ENCODE peak calls at places on chromosomes 13 and 19, in four cellular contexts. One of them, this sample, is unnamed.

GRCh38 chr19:16001481-16002312 is 52.9 kb downstream of the OR10H4 start:
- DNase-seq in effector CD4-positive, alpha-beta T cell: no peak
- DNase-seq in NCI-H2081: no peak
- DNase-seq in NCI-H69: no peak
- DNase-seq in this sample: peak

GRCh38 chr19:4811328-4812131 is 20.0 kb downstream of the TICAM1 start:
- DNase-seq in effector CD4-positive, alpha-beta T cell: peak
- DNase-seq in NCI-H2081: peak
- DNase-seq in NCI-H69: peak
- DNase-seq in this sample: peak

GRCh38 chr13:28754698-28755545 is 36.2 kb upstream of the SLC46A3 start:
- DNase-seq in effector CD4-positive, alpha-beta T cell: no peak
- DNase-seq in NCI-H2081: no peak
- DNase-seq in NCI-H69: no peak
- DNase-seq in this sample: peak

GRCh38 chr19:43782311-43782660 is 1.5 kb upstream of the KCNN4 start:
- DNase-seq in effector CD4-positive, alpha-beta T cell: no peak
- DNase-seq in NCI-H2081: no peak
- DNase-seq in NCI-H69: no peak
- DNase-seq in this sample: no peak

GRCh38 chr13:41137951-41138350 is 5.3 kb upstream of the KBTBD6 start:
- DNase-seq in effector CD4-positive, alpha-beta T cell: no peak
- DNase-seq in NCI-H2081: no peak
- DNase-seq in NCI-H69: no peak
- DNase-seq in this sample: no peak

GRCh38 chr13:40181203-40181845 is 485.1 kb downstream of the FOXO1 start:
- DNase-seq in effector CD4-positive, alpha-beta T cell: no peak
- DNase-seq in NCI-H2081: no peak
- DNase-seq in NCI-H69: no peak
- DNase-seq in this sample: no peak

GRCh38 chr19:32104465-32105235 is 240.8 kb upstream of the ZNF507 start:
- DNase-seq in effector CD4-positive, alpha-beta T cell: no peak
- DNase-seq in NCI-H2081: no peak
- DNase-seq in NCI-H69: no peak
- DNase-seq in this sample: no peak

GRCh38 chr19:51702103-51702753 is 9.1 kb downstream of the SPACA6 start:
- DNase-seq in effector CD4-positive, alpha-beta T cell: no peak
- DNase-seq in NCI-H2081: no peak
- DNase-seq in NCI-H69: peak
- DNase-seq in this sample: no peak

GRCh38 chr19:934865-935422 is 9.1 kb downstream of the ARID3A start:
- DNase-seq in effector CD4-positive, alpha-beta T cell: no peak
- DNase-seq in NCI-H2081: peak
- DNase-seq in NCI-H69: peak
- DNase-seq in this sample: no peak

GRCh38 chr13:74866151-74866550 is 615.8 kb downstream of the TBC1D4 start:
- DNase-seq in effector CD4-positive, alpha-beta T cell: no peak
- DNase-seq in NCI-H2081: no peak
- DNase-seq in NCI-H69: no peak
- DNase-seq in this sample: no peak

GRCh38 chr13:98746968-98747367 is 5.5 kb downstream of the SLC15A1 start:
- DNase-seq in effector CD4-positive, alpha-beta T cell: no peak
- DNase-seq in NCI-H2081: no peak
- DNase-seq in NCI-H69: no peak
- DNase-seq in this sample: no peak

This sample was measured in activated T-helper 1 cell treated with anti-CD3 and anti-CD28 coated beads, Interleukin-12 subunit alpha, Interleukin-12 subunit beta, Interleukin-2, Interleukin-4 antibody, amounts not matched to agents 30 ng/mL and 10 ng/mL and 1 ng/mL, durations not matched to agents 14 hours and 24 hours and 36 hours.